ENCODE peak calls at places on chromosomes 7 and 10, in seven cellular contexts. D is AG09309, O is HFF-Myc, A is fibroblast of the aortic adventitia, F is suprapubic skin, C is transverse colon, H is spleen. J is an unnamed sample.

GRCh38 chr10:95241533-95241932 is 47.5 kb downstream of the ACSM6 start:
- DNase-seq in D (no peak), O (no peak), A (no peak), F (no peak), C (no peak), H (no peak), J (no peak)

GRCh38 chr10:104351919-104352318 is 1.7 kb upstream of the CFAP58 start:
- DNase-seq in D (no peak), O (no peak), A (no peak), F (no peak), C (no peak), H (no peak), J (no peak)

GRCh38 chr7:120407015-120407414 is 134.0 kb downstream of the KCND2 start:
- DNase-seq in D (no peak), O (no peak), A (no peak), F (no peak), C (no peak), H (no peak), J (peak; percentile 28)

GRCh38 chr7:91784469-91784868 is 96.0 kb downstream of the MTERF1 start:
- DNase-seq in D (peak; percentile 55), O (peak; percentile 50), A (peak; percentile 86), F (no peak), C (no peak), H (no peak), J (peak; percentile 78)

GRCh38 chr7:106344861-106345260 is 60.1 kb upstream of the NAMPT start:
- DNase-seq in D (no peak), O (no peak), A (no peak), F (no peak), C (no peak), H (no peak), J (peak; percentile 55)

GRCh38 chr7:143901360-143901709 is 641 bp downstream of the TCAF1 start:
- DNase-seq in D (no peak), O (no peak), A (peak; percentile 66), F (no peak), C (peak; percentile 33), H (peak; percentile 87), J (peak; percentile 61)

GRCh38 chr10:48446785-48447184 is 140.3 kb downstream of the MAPK8 start:
- DNase-seq in D (no peak), O (no peak), A (no peak), F (peak; percentile 50), C (no peak), H (peak; percentile 59), J (no peak)

GRCh38 chr7:137715546-137715945 is 131.2 kb downstream of the DGKI start:
- DNase-seq in D (no peak), O (no peak), A (peak; percentile 51), F (no peak), C (no peak), H (no peak), J (peak; percentile 35)

GRCh38 chr7:124764847-124765400 is 668 bp downstream of the GPR37 start:
- DNase-seq in D (no peak), O (no peak), A (no peak), F (peak; percentile 60), C (peak; percentile 26), H (no peak), J (no peak)

GRCh38 chr7:75723444-75723843 is 15.3 kb downstream of the HIP1 start:
- DNase-seq in D (no peak), O (no peak), A (no peak), F (no peak), C (no peak), H (no peak), J (no peak)

GRCh38 chr7:83697814-83698530 is 49.0 kb upstream of the SEMA3E start:
- DNase-seq in D (no peak), O (no peak), A (no peak), F (no peak), C (no peak), H (no peak), J (no peak)

GRCh38 chr7:99618726-99619125 is 2.0 kb downstream of the ZSCAN25 start:
- DNase-seq in D (peak; percentile 45), O (peak; percentile 40), A (no peak), F (no peak), C (no peak), H (no peak), J (no peak)

GRCh38 chr10:126581648-126582046 is 88.8 kb downstream of the C10orf90 start:
- DNase-seq in D (no peak), O (no peak), A (no peak), F (no peak), C (no peak), H (no peak), J (no peak)

GRCh38 chr10:129758180-129758579 is 205.9 kb downstream of the EBF3 start:
- DNase-seq in D (no peak), O (no peak), A (no peak), F (no peak), C (no peak), H (peak; percentile 32), J (no peak)

GRCh38 chr10:130190065-130190736 is 54.0 kb downstream of the GLRX3 start:
- DNase-seq in D (peak; percentile 24), O (peak; percentile 22), A (peak; percentile 78), F (peak; percentile 86), C (peak; percentile 91), H (peak; percentile 97), J (peak; percentile 87)

GRCh38 chr10:130998046-130998435 is 313.5 kb downstream of the TCERG1L start:
- DNase-seq in D (no peak), O (no peak), A (no peak), F (no peak), C (no peak), H (no peak), J (no peak)

GRCh38 chr7:10789170-10789569 is 184.5 kb upstream of the PHF14 start:
- DNase-seq in D (no peak), O (no peak), A (no peak), F (no peak), C (no peak), H (no peak), J (no peak)

GRCh38 chr7:95686109-95686508 is 86.2 kb upstream of the DYNC1I1 start:
- DNase-seq in D (no peak), O (no peak), A (peak; percentile 67), F (no peak), C (peak; percentile 63), H (no peak), J (peak; percentile 89)

GRCh38 chr7:47712416-47712815 is 130.5 kb upstream of the TNS3 start:
- DNase-seq in D (no peak), O (no peak), A (no peak), F (no peak), C (no peak), H (no peak), J (no peak)

GRCh38 chr7:143172354-143172753 is 10.9 kb upstream of the TAS2R39 start:
- DNase-seq in D (no peak), O (no peak), A (peak; percentile 36), F (no peak), C (peak; percentile 66), H (no peak), J (peak; percentile 31)

GRCh38 chr7:1535695-1536094 is 5.2 kb downstream of the MAFK start:
- DNase-seq in D (no peak), O (no peak), A (no peak), F (peak; percentile 68), C (no peak), H (peak; percentile 71), J (no peak)

GRCh38 chr7:1537631-1538412 is 7.3 kb downstream of the MAFK start:
- DNase-seq in D (peak; percentile 84), O (peak; percentile 77), A (peak; percentile 99), F (peak; percentile 94), C (peak; percentile 75), H (peak; percentile 78), J (peak; percentile 99)

GRCh38 chr7:1536105-1536767 is 5.7 kb downstream of the MAFK start:
- DNase-seq in D (no peak), O (no peak), A (no peak), F (peak; percentile 68), C (no peak), H (peak; percentile 70), J (no peak)

GRCh38 chr7:1538544-1539345 is 8.2 kb downstream of the MAFK start:
- DNase-seq in D (no peak), O (no peak), A (no peak), F (peak; percentile 77), C (no peak), H (no peak), J (no peak)

GRCh38 chr7:1536768-1537630 is 6.5 kb downstream of the MAFK start:
- DNase-seq in D (peak; percentile 96), O (peak; percentile 90), A (peak; percentile 99), F (peak; percentile 97), C (peak; percentile 91), H (peak; percentile 86), J (peak; percentile 99)
- H3K4me3 ChIP-seq in D (peak overlapping the region; percentile 47), O (peak overlapping the region; percentile 43), A (peak overlapping the region; percentile 70), F (peak overlapping the region; percentile 56), C (peak overlapping the region; percentile 43), H (no peak overlapping the region), J (peak overlapping the region; percentile 55)

DNA sequence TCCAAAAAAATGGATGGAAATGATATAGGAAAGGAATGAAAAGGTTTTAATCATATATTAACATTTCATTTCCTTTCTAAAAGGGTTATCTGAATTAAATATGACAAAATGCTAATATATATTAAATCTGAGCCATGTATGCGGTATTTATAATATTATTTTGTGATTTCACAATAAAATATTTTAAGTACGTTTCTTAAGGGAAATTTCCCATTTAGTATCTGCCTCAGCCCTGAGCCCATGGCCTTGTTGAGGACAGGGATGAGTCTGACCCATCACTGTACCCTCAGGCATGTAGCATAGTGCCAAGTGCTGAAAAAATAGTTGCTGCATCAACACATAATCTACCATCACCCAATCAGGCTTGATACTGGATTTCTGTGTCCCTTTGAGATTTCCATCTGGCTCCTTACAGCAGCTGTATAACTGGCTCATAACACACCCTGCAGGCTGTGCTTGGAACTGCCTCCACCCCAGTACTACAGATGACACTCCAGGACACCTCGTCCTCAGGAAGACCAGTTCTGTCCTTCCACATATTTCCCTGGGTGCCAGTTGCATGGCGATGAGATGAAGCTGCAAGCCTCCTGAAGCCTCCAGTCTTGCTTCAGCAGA is 59.4 kb upstream of the ASAH2 start:
- DNase-seq in D (no peak), O (no peak), A (no peak), F (no peak), C (peak; percentile 18), H (no peak), J (peak; percentile 11)
- TF ChIP-seq CTCF in D (peak; percentile 26), O (peak; percentile 57), A (peak; percentile 52), F (peak; percentile 31), C (peak; percentile 26), H (peak; percentile 35), J (peak; percentile 41)

DNA sequence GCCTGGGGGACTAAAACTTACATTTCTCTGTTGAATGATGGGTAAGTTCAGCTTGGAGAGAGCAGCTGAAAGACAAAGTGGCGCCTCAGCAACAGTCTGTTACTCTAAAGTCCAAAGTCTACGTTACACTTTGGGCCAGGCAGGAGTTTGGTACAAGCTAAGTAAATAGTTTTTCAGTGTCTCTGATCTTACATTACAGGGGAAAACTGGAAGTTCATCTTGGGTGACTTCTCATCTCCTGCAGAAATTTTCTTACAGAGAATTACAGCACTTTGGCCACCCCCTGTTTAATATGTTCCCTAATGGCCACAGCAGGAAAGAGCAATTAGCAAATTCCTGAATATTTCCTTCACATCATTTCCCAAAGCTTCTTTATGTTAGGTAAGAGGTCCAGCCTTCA is 67.1 kb downstream of the ABCC2 start:
- DNase-seq in D (no peak), O (no peak), A (no peak), F (no peak), C (no peak), H (no peak), J (no peak)
- H3K4me3 ChIP-seq in D (no peak overlapping the region), O (no peak overlapping the region), A (no peak overlapping the region), F (no peak overlapping the region), C (no peak overlapping the region), H (no peak overlapping the region), J (no peak overlapping the region)

DNA sequence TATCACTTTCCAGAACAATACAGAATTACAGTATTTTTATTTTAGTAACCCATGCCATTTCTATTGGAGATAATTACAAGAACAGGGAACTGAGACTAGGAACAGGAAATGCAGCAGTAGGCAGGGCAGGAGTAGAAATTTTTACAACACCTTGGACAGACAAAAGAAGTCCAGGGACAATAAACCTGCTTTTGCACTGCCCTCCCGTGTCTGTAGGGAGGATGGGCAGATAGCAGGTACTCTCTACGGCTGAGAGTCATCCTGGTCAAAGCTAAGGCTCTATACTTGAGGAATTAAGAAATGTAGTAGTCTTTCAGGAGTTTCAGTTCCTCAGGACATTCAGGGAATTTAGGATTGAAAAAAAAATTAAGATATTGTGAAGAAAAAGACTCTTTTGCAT is 63.4 kb downstream of the VAX1 start:
- DNase-seq in D (no peak), O (no peak), A (no peak), F (no peak), C (peak; percentile 31), H (no peak), J (no peak)
- TF ChIP-seq CTCF in D (no peak), O (no peak), A (no peak), F (no peak), C (peak; percentile 25), H (no peak), J (no peak)